ENCODE peak calls at places on chromosomes 4 and X, in five cellular contexts. One of them, this sample, is unnamed.

GRCh38 chrX:74465424-74465823 is 44.1 kb downstream of the SLC16A2 start:
- DNase-seq in stimulated activated CD8-positive, alpha-beta memory T cell treated with anti-CD3 and anti-CD28 coated beads, Interleukin-4, amount 100 ng/mL, for 4 hours: no peak
- DNase-seq in GM12892: no peak
- DNase-seq in HEK293T: no peak
- DNase-seq in GM12865: no peak
- DNase-seq in this sample: no peak

GRCh38 chr4:186676531-186677158 is 47.0 kb downstream of the FAT1 start:
- DNase-seq in stimulated activated CD8-positive, alpha-beta memory T cell treated with anti-CD3 and anti-CD28 coated beads, Interleukin-4, amount 100 ng/mL, for 4 hours: no peak
- DNase-seq in GM12892: no peak
- DNase-seq in HEK293T: no peak
- DNase-seq in GM12865: no peak
- DNase-seq in this sample: no peak

GRCh38 chr4:119068529-119068962 is 67.1 kb upstream of the MYOZ2 start:
- DNase-seq in stimulated activated CD8-positive, alpha-beta memory T cell treated with anti-CD3 and anti-CD28 coated beads, Interleukin-4, amount 100 ng/mL, for 4 hours: no peak
- DNase-seq in GM12892: no peak
- DNase-seq in HEK293T: peak; percentile 21
- DNase-seq in GM12865: no peak
- DNase-seq in this sample: no peak

GRCh38 chrX:113747274-113747973 is 836.5 kb upstream of the HTR2C start:
- DNase-seq in stimulated activated CD8-positive, alpha-beta memory T cell treated with anti-CD3 and anti-CD28 coated beads, Interleukin-4, amount 100 ng/mL, for 4 hours: no peak
- DNase-seq in GM12892: no peak
- DNase-seq in HEK293T: no peak
- DNase-seq in GM12865: no peak
- DNase-seq in this sample: no peak

GRCh38 chr4:43932448-43932847 is 516.2 kb downstream of the KCTD8 start:
- DNase-seq in stimulated activated CD8-positive, alpha-beta memory T cell treated with anti-CD3 and anti-CD28 coated beads, Interleukin-4, amount 100 ng/mL, for 4 hours: no peak
- DNase-seq in GM12892: no peak
- DNase-seq in HEK293T: no peak
- DNase-seq in GM12865: no peak
- DNase-seq in this sample: no peak

GRCh38 chr4:86243750-86244149 is 116.1 kb downstream of the MAPK10 start:
- DNase-seq in stimulated activated CD8-positive, alpha-beta memory T cell treated with anti-CD3 and anti-CD28 coated beads, Interleukin-4, amount 100 ng/mL, for 4 hours: no peak
- DNase-seq in GM12892: no peak
- DNase-seq in HEK293T: no peak
- DNase-seq in GM12865: peak; percentile 49
- DNase-seq in this sample: no peak

GRCh38 chr4:24978291-24979072 is 52.3 kb downstream of the LGI2 start:
- DNase-seq in stimulated activated CD8-positive, alpha-beta memory T cell treated with anti-CD3 and anti-CD28 coated beads, Interleukin-4, amount 100 ng/mL, for 4 hours: no peak
- DNase-seq in GM12892: no peak
- DNase-seq in HEK293T: no peak
- DNase-seq in GM12865: no peak
- DNase-seq in this sample: no peak

GRCh38 chrX:73850124-73851013 is 287.4 kb downstream of the CHIC1 start:
- DNase-seq in stimulated activated CD8-positive, alpha-beta memory T cell treated with anti-CD3 and anti-CD28 coated beads, Interleukin-4, amount 100 ng/mL, for 4 hours: no peak
- DNase-seq in GM12892: no peak
- DNase-seq in HEK293T: peak; percentile 61
- DNase-seq in GM12865: peak; percentile 20
- DNase-seq in this sample: no peak

GRCh38 chrX:11430266-11430665 is 137.1 kb downstream of the AMELX start:
- DNase-seq in stimulated activated CD8-positive, alpha-beta memory T cell treated with anti-CD3 and anti-CD28 coated beads, Interleukin-4, amount 100 ng/mL, for 4 hours: no peak
- DNase-seq in GM12892: no peak
- DNase-seq in HEK293T: no peak
- DNase-seq in GM12865: no peak
- DNase-seq in this sample: no peak

GRCh38 chr4:107890779-107891178 is 40.6 kb upstream of the CYP2U1 start:
- DNase-seq in stimulated activated CD8-positive, alpha-beta memory T cell treated with anti-CD3 and anti-CD28 coated beads, Interleukin-4, amount 100 ng/mL, for 4 hours: no peak
- DNase-seq in GM12892: no peak
- DNase-seq in HEK293T: no peak
- DNase-seq in GM12865: no peak
- DNase-seq in this sample: no peak

GRCh38 chr4:126106658-126107057 is 791.9 kb downstream of the FAT4 start:
- DNase-seq in stimulated activated CD8-positive, alpha-beta memory T cell treated with anti-CD3 and anti-CD28 coated beads, Interleukin-4, amount 100 ng/mL, for 4 hours: no peak
- DNase-seq in GM12892: no peak
- DNase-seq in HEK293T: peak; percentile 7
- DNase-seq in GM12865: peak; percentile 7
- DNase-seq in this sample: no peak

GRCh38 chrX:123013141-123013540 is 170.9 kb upstream of the GRIA3 start:
- DNase-seq in stimulated activated CD8-positive, alpha-beta memory T cell treated with anti-CD3 and anti-CD28 coated beads, Interleukin-4, amount 100 ng/mL, for 4 hours: no peak
- DNase-seq in GM12892: no peak
- DNase-seq in HEK293T: no peak
- DNase-seq in GM12865: no peak
- DNase-seq in this sample: no peak

This sample was measured in D721Med.